ENCODE peak calls at places on chromosomes 13 and 19, in five cellular contexts. X, Y, M, I and C are unnamed samples.

GRCh38 chr19:41324921-41325639 is 15.1 kb downstream of the CCDC97 start:
- DNase-seq in X (peak; percentile 89), Y (no peak), M (no peak), I (no peak), C (peak; percentile 33)

GRCh38 chr13:102402292-102402691 is 444 bp upstream of the FGF14 start:
- DNase-seq in X (no peak), Y (peak; percentile 46), M (no peak), I (no peak), C (peak; percentile 27)

GRCh38 chr13:73058432-73058740 is 419 bp upstream of the KLF5 start:
- DNase-seq in X (no peak), Y (no peak), M (no peak), I (no peak), C (no peak)

GRCh38 chr13:48502601-48503319 is 30.1 kb downstream of the RCBTB2 start:
- DNase-seq in X (no peak), Y (no peak), M (no peak), I (no peak), C (no peak)

GRCh38 chr13:40271931-40272775 is 394.3 kb downstream of the FOXO1 start:
- DNase-seq in X (no peak), Y (no peak), M (no peak), I (no peak), C (no peak)

GRCh38 chr19:46823049-46823448 is 27.6 kb downstream of the AP2S1 start:
- DNase-seq in X (no peak), Y (no peak), M (no peak), I (no peak), C (no peak)

GRCh38 chr19:6056801-6057650 is 53.3 kb downstream of the RFX2 start:
- DNase-seq in X (peak; percentile 84), Y (no peak), M (no peak), I (no peak), C (no peak)

GRCh38 chr19:49200238-49200862 is 42.8 kb downstream of the TRPM4 start:
- DNase-seq in X (no peak), Y (no peak), M (no peak), I (no peak), C (no peak)

GRCh38 chr13:44854264-44855060 is 134.8 kb downstream of the NUFIP1 start:
- DNase-seq in X (no peak), Y (no peak), M (no peak), I (no peak), C (no peak)

GRCh38 chr19:38837656-38838121 is 6.1 kb upstream of the ECH1 start:
- DNase-seq in X (no peak), Y (no peak), M (no peak), I (no peak), C (no peak)

GRCh38 chr13:90984737-90985136 is 362.8 kb upstream of the MIR17HG start:
- DNase-seq in X (no peak), Y (no peak), M (no peak), I (no peak), C (no peak)

GRCh38 chr19:12792853-12793289 is 1.6 kb downstream of the JUNB start:
- DNase-seq in X (no peak), Y (no peak), M (no peak), I (no peak), C (no peak)

GRCh38 chr19:11225815-11226214 is 13.6 kb upstream of the ANGPTL8 start:
- DNase-seq in X (no peak), Y (no peak), M (no peak), I (no peak), C (no peak)

GRCh38 chr19:30449673-30450072 is 77.5 kb downstream of the ZNF536 start:
- DNase-seq in X (no peak), Y (no peak), M (no peak), I (no peak), C (no peak)

GRCh38 chr13:100443278-100443997 is 145.2 kb downstream of the GGACT start:
- DNase-seq in X (no peak), Y (no peak), M (no peak), I (no peak), C (no peak)

GRCh38 chr19:47492137-47492533 is 8.1 kb upstream of the KPTN start:
- DNase-seq in X (no peak), Y (no peak), M (no peak), I (no peak), C (no peak)

GRCh38 chr13:98253526-98253925 is 76.5 kb upstream of the RNF113B start:
- DNase-seq in X (no peak), Y (no peak), M (no peak), I (no peak), C (no peak)

GRCh38 chr19:33499248-33499647 is 22.3 kb downstream of the PEPD start:
- DNase-seq in X (no peak), Y (no peak), M (no peak), I (no peak), C (no peak)

GRCh38 chr13:73722120-73722519 is 412.1 kb downstream of the KLF12 start:
- DNase-seq in X (no peak), Y (peak; percentile 29), M (no peak), I (no peak), C (peak; percentile 26)

GRCh38 chr13:94710881-94711560 is 1.3 kb downstream of the SOX21 start:
- DNase-seq in X (peak; percentile 77), Y (peak; percentile 69), M (no peak), I (no peak), C (peak; percentile 56)

GRCh38 chr19:55091126-55091910 is 15.6 kb downstream of the EPS8L1 start:
- DNase-seq in X (no peak), Y (no peak), M (no peak), I (no peak), C (no peak)

GRCh38 chr13:80245162-80245733 is 95.7 kb downstream of the SPRY2 start:
- DNase-seq in X (no peak), Y (no peak), M (no peak), I (no peak), C (no peak)

GRCh38 chr13:51148223-51148951 is 37.3 kb upstream of the C13orf42 start:
- DNase-seq in X (peak; percentile 66), Y (no peak), M (no peak), I (no peak), C (no peak)

GRCh38 chr13:25899464-25899863 is 152.4 kb downstream of the SHISA2 start:
- DNase-seq in X (no peak), Y (no peak), M (no peak), I (no peak), C (no peak)

GRCh38 chr13:50016421-50016820 is 1.2 kb downstream of the KCNRG start:
- DNase-seq in X (no peak), Y (no peak), M (no peak), I (no peak), C (no peak)

GRCh38 chr19:6065685-6066365 is 44.5 kb downstream of the RFX2 start:
- DNase-seq in X (no peak), Y (no peak), M (peak; percentile 39), I (no peak), C (no peak)

GRCh38 chr19:2556221-2557092 is 80.5 kb downstream of the GADD45B start:
- DNase-seq in X (no peak), Y (no peak), M (no peak), I (no peak), C (no peak)

GRCh38 chr19:11541238-11541637 is 2.6 kb downstream of the CNN1 start:
- DNase-seq in X (no peak), Y (peak; percentile 48), M (no peak), I (no peak), C (peak; percentile 34)

GRCh38 chr19:29260477-29261317 is 47.7 kb upstream of the UQCRFS1 start:
- DNase-seq in X (no peak), Y (no peak), M (no peak), I (peak; percentile 18), C (peak; percentile 28)

GRCh38 chr19:15829277-15829770 is 13.9 kb upstream of the OR10H1 start:
- DNase-seq in X (no peak), Y (no peak), M (no peak), I (no peak), C (no peak)

DNA sequence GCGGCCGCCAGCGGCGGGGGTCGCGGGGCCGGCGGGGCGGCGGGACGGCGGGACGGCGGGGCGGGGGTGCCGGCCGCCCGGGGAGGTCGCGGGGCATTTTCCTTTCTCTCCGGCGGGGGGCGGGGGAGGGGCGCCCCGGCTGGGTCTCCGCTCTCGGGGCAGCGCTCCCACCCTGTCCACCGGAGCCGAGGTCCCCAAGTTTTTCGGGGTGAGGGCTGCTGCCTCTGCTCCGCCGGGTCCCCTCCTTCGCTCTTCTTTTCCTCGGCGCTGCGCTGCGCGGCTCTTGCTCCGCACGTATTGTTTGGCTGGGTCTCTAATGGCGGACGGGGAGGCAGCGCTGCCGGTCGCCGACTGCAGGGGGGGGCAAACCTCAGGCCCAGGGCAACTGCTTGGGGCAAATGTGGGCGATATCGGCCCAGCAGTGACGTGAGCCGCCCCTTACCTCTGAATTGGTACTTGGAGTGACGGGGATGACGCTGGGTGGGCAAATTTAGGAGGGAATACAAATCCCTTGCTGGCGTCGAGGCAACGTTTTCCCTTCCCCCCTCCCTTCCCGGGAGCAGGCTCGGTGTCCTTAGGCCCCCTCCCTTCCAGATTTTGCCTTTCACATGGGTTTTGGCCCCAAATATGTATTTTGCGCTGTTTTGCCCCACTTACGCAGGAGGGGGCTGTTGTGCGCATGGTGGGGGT is 759 bp downstream of the ZMYM2 start:
- DNase-seq in X (peak; percentile 87), Y (peak; percentile 60), M (peak; percentile 53), I (no peak), C (peak; percentile 57)
- TF ChIP-seq CTCF in X (no peak), Y (peak; percentile 21), M (no peak), I (no peak), C (peak; percentile 8)

GRCh38 chr13:38866649-38867048 is 124.0 kb downstream of the STOML3 start:
- DNase-seq in X (no peak), Y (no peak), M (no peak), I (no peak), C (no peak)
- TF ChIP-seq CTCF in X (peak; percentile 23), Y (no peak), M (no peak), I (peak; percentile 18), C (no peak)

GRCh38 chr13:35810286-35810685 is 320.9 kb downstream of the DCLK1 start:
- DNase-seq in X (no peak), Y (no peak), M (no peak), I (no peak), C (no peak)
- TF ChIP-seq CTCF in X (no peak), Y (no peak), M (no peak), I (no peak), C (no peak)

DNA sequence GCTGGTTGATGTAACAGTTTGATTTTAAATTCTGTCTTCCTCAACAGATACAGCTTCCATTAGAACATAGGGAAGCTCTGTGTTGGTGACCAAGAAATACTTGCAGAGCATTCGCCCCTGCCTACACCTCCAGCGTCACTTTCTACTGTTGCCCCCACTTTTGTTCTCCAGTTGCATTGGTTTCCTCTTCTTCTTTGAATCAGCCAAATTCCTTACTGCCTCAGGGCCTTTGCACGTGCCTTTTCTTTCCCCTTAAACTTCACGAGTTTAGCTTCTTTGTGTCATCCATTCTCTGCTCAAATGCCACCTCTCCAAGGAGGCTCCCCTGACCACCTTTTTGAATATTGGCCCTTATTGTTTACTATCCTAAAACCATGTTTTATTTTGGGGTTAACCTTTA is 5.7 kb downstream of the KLK5 start:
- DNase-seq in X (no peak), Y (no peak), M (no peak), I (no peak), C (no peak)
- TF ChIP-seq CTCF in X (no peak), Y (no peak), M (no peak), I (no peak), C (no peak)

GRCh38 chr13:28658796-28659610 is at the start of gene POMP:
- DNase-seq in X (peak; percentile 97), Y (peak; percentile 94), M (peak; percentile 92), I (no peak), C (peak; percentile 94)
- TF ChIP-seq CTCF in X (no peak), Y (no peak), M (no peak), I (no peak), C (no peak)